ENCODE peak calls at places on chromosome 2, in six cellular contexts. D, N, T, J, M and I are unnamed samples.

GRCh38 chr2:150271952-150272351 is 215.5 kb downstream of the RND3 start:
- DNase-seq in D (no peak), N (no peak), T (no peak), J (no peak), M (no peak), I (no peak)

GRCh38 chr2:232884549-232885263 is 14.6 kb downstream of the SNORC start:
- DNase-seq in D (no peak), N (no peak), T (no peak), J (no peak), M (no peak), I (no peak)

GRCh38 chr2:75560022-75560767 is 544 bp downstream of the EVA1A start:
- DNase-seq in D (no peak), N (no peak), T (peak; percentile 66), J (peak; percentile 49), M (no peak), I (no peak)

GRCh38 chr2:175815537-175815936 is 186.5 kb downstream of the LNPK start:
- DNase-seq in D (no peak), N (no peak), T (no peak), J (no peak), M (no peak), I (no peak)

GRCh38 chr2:66346241-66346664 is 88.7 kb upstream of the MEIS1 start:
- DNase-seq in D (no peak), N (no peak), T (no peak), J (no peak), M (no peak), I (no peak)

GRCh38 chr2:37168217-37168981 is 11.6 kb upstream of the EIF2AK2 start:
- DNase-seq in D (peak; percentile 43), N (no peak), T (peak; percentile 34), J (peak; percentile 20), M (no peak), I (peak; percentile 7)

GRCh38 chr2:61288070-61288841 is 126.3 kb downstream of the C2orf74 start:
- DNase-seq in D (no peak), N (no peak), T (no peak), J (no peak), M (no peak), I (no peak)

GRCh38 chr2:171813126-171813525 is 80.9 kb downstream of the SLC25A12 start:
- DNase-seq in D (no peak), N (no peak), T (no peak), J (no peak), M (no peak), I (no peak)

GRCh38 chr2:50787636-50788035 is 244.3 kb downstream of the NRXN1 start:
- DNase-seq in D (no peak), N (no peak), T (no peak), J (no peak), M (no peak), I (no peak)

GRCh38 chr2:192197387-192197786 is 2.7 kb upstream of the TMEFF2 start:
- DNase-seq in D (no peak), N (no peak), T (no peak), J (no peak), M (no peak), I (peak; percentile 32)

GRCh38 chr2:71332413-71332866 is 858 bp downstream of the ZNF638 start:
- DNase-seq in D (no peak), N (no peak), T (no peak), J (no peak), M (no peak), I (no peak)

GRCh38 chr2:157173740-157174184 is 83.7 kb upstream of the GALNT5 start:
- DNase-seq in D (no peak), N (no peak), T (no peak), J (no peak), M (no peak), I (no peak)